ENCODE peak calls at places on chromosomes 12 and 14, in six cellular contexts. P is NCI-H345, E is left ventricle myocardium superior, O is foreskin fibroblast, V is iPS DF 6.9, T is AG04450. B is an unnamed sample.

GRCh38 chr12:98793121-98793520 is 148.0 kb downstream of the APAF1 start:
- DNase-seq in P (no peak), E (no peak), O (no peak), V (no peak), T (no peak), B (no peak)

GRCh38 chr14:101732128-101732527 is 29.4 kb upstream of the PPP2R5C start:
- DNase-seq in P (no peak), E (no peak), O (no peak), V (no peak), T (no peak), B (no peak)

GRCh38 chr12:52523825-52524224 is 3.6 kb upstream of the KRT5 start:
- DNase-seq in P (no peak), E (no peak), O (no peak), V (no peak), T (no peak), B (peak)

GRCh38 chr12:68611094-68611818 is 557 bp downstream of the RAP1B start:
- DNase-seq in P (peak), E (peak), O (peak), V (no peak), T (no peak), B (peak)

GRCh38 chr14:98131406-98131805 is 1140.6 kb downstream of the BCL11B start:
- DNase-seq in P (no peak), E (no peak), O (no peak), V (no peak), T (no peak), B (no peak)

GRCh38 chr14:55221968-55222367 is 30.6 kb upstream of the DLGAP5 start:
- DNase-seq in P (no peak), E (no peak), O (no peak), V (no peak), T (no peak), B (no peak)

GRCh38 chr12:26869908-26870459 is 37.0 kb upstream of the ITPR2 start:
- DNase-seq in P (no peak), E (no peak), O (no peak), V (no peak), T (no peak), B (no peak)

GRCh38 chr14:75141967-75142366 is 15.1 kb upstream of the NEK9 start:
- DNase-seq in P (peak), E (no peak), O (no peak), V (no peak), T (no peak), B (no peak)

GRCh38 chr12:125014526-125014925 is 21.1 kb downstream of the BRI3BP start:
- DNase-seq in P (peak), E (no peak), O (no peak), V (no peak), T (no peak), B (no peak)

GRCh38 chr14:88179725-88180124 is 143.3 kb downstream of the KCNK10 start:
- DNase-seq in P (no peak), E (no peak), O (no peak), V (no peak), T (no peak), B (no peak)

GRCh38 chr12:93073324-93073723 is 144.2 kb upstream of the EEA1 start:
- DNase-seq in P (no peak), E (no peak), O (no peak), V (no peak), T (no peak), B (no peak)

GRCh38 chr12:31041033-31041564 is 32.6 kb upstream of the DDX11 start:
- DNase-seq in P (no peak), E (peak), O (no peak), V (no peak), T (no peak), B (no peak)

GRCh38 chr12:29889737-29890136 is 106.0 kb upstream of the TMTC1 start:
- DNase-seq in P (peak), E (peak), O (peak), V (peak), T (no peak), B (peak)

GRCh38 chr14:49420201-49420600 is 166.0 kb downstream of the RPS29 start:
- DNase-seq in P (no peak), E (no peak), O (no peak), V (no peak), T (no peak), B (no peak)

GRCh38 chr12:13945641-13946040 is 35.8 kb downstream of the GRIN2B start:
- DNase-seq in P (no peak), E (no peak), O (no peak), V (no peak), T (no peak), B (no peak)

B was measured in H1.